ENCODE peak calls at places on chromosome 18, in nine cellular contexts. One of them, this sample, is unnamed.

GRCh38 chr18:24492445-24492844 is 32.0 kb downstream of the HRH4 start:
- DNase-seq in Calu3: no peak
- DNase-seq in CD4-positive, alpha-beta T cell: no peak
- DNase-seq in Jurkat, Clone E6-1: no peak
- DNase-seq in fibroblast of lung: no peak
- DNase-seq in islet precursor cell: no peak
- DNase-seq in GM10248: no peak
- DNase-seq in NCI-H1105: no peak
- DNase-seq in stomach: no peak
- DNase-seq in this sample: no peak

GRCh38 chr18:46628206-46628605 is 28.8 kb downstream of the LOXHD1 start:
- DNase-seq in Calu3: no peak
- DNase-seq in NCI-H1105: no peak
- DNase-seq in fibroblast of lung: no peak
- DNase-seq in CD4-positive, alpha-beta T cell: no peak
- DNase-seq in GM10248: no peak
- DNase-seq in islet precursor cell: no peak
- DNase-seq in stomach: no peak
- DNase-seq in Jurkat, Clone E6-1: no peak
- DNase-seq in this sample: no peak

GRCh38 chr18:76494541-76495403 is at the start of gene ZNF516:
- DNase-seq in Calu3: no peak
- DNase-seq in fibroblast of lung: peak; percentile 44
- DNase-seq in stomach: peak; percentile 45
- DNase-seq in NCI-H1105: peak; percentile 39
- DNase-seq in GM10248: no peak
- DNase-seq in Jurkat, Clone E6-1: no peak
- DNase-seq in CD4-positive, alpha-beta T cell: no peak
- DNase-seq in islet precursor cell: peak; percentile 82
- DNase-seq in this sample: no peak

GRCh38 chr18:60996822-60997221 is 336.4 kb upstream of the CDH20 start:
- DNase-seq in Calu3: no peak
- DNase-seq in CD4-positive, alpha-beta T cell: no peak
- DNase-seq in GM10248: no peak
- DNase-seq in fibroblast of lung: no peak
- DNase-seq in NCI-H1105: no peak
- DNase-seq in islet precursor cell: no peak
- DNase-seq in Jurkat, Clone E6-1: no peak
- DNase-seq in stomach: no peak
- DNase-seq in this sample: no peak

GRCh38 chr18:51726614-51727013 is 529.1 kb upstream of the MEX3C start:
- DNase-seq in islet precursor cell: no peak
- DNase-seq in CD4-positive, alpha-beta T cell: no peak
- DNase-seq in fibroblast of lung: no peak
- DNase-seq in GM10248: peak; percentile 21
- DNase-seq in Calu3: no peak
- DNase-seq in NCI-H1105: no peak
- DNase-seq in Jurkat, Clone E6-1: no peak
- DNase-seq in stomach: no peak
- DNase-seq in this sample: no peak

GRCh38 chr18:49238433-49239042 is 221.9 kb downstream of the DYM start:
- DNase-seq in fibroblast of lung: peak; percentile 21
- DNase-seq in CD4-positive, alpha-beta T cell: no peak
- DNase-seq in Calu3: peak; percentile 36
- DNase-seq in GM10248: no peak
- DNase-seq in Jurkat, Clone E6-1: peak; percentile 21
- DNase-seq in stomach: no peak
- DNase-seq in NCI-H1105: no peak
- DNase-seq in islet precursor cell: no peak
- DNase-seq in this sample: peak; percentile 47

GRCh38 chr18:36492604-36493329 is 195.3 kb downstream of the FHOD3 start:
- DNase-seq in NCI-H1105: no peak
- DNase-seq in Calu3: no peak
- DNase-seq in fibroblast of lung: peak; percentile 22
- DNase-seq in GM10248: no peak
- DNase-seq in stomach: no peak
- DNase-seq in CD4-positive, alpha-beta T cell: no peak
- DNase-seq in Jurkat, Clone E6-1: no peak
- DNase-seq in islet precursor cell: no peak
- DNase-seq in this sample: no peak

GRCh38 chr18:50563376-50563775 is 3.5 kb downstream of the MAPK4 start:
- DNase-seq in Jurkat, Clone E6-1: no peak
- DNase-seq in CD4-positive, alpha-beta T cell: no peak
- DNase-seq in Calu3: no peak
- DNase-seq in islet precursor cell: no peak
- DNase-seq in NCI-H1105: no peak
- DNase-seq in GM10248: no peak
- DNase-seq in stomach: no peak
- DNase-seq in fibroblast of lung: no peak
- DNase-seq in this sample: no peak

GRCh38 chr18:5294113-5294617 is 1.4 kb downstream of the ZBTB14 start:
- DNase-seq in CD4-positive, alpha-beta T cell: no peak
- DNase-seq in GM10248: peak; percentile 34
- DNase-seq in islet precursor cell: no peak
- DNase-seq in stomach: peak; percentile 61
- DNase-seq in Calu3: peak; percentile 33
- DNase-seq in NCI-H1105: no peak
- DNase-seq in fibroblast of lung: peak; percentile 5
- DNase-seq in Jurkat, Clone E6-1: no peak
- DNase-seq in this sample: peak; percentile 50

GRCh38 chr18:10368456-10369453 is 85.7 kb upstream of the APCDD1 start:
- DNase-seq in fibroblast of lung: no peak
- DNase-seq in stomach: no peak
- DNase-seq in NCI-H1105: no peak
- DNase-seq in CD4-positive, alpha-beta T cell: no peak
- DNase-seq in Jurkat, Clone E6-1: no peak
- DNase-seq in islet precursor cell: peak; percentile 43
- DNase-seq in GM10248: no peak
- DNase-seq in Calu3: no peak
- DNase-seq in this sample: no peak

GRCh38 chr18:22701326-22701725 is 231.8 kb upstream of the RBBP8 start:
- DNase-seq in CD4-positive, alpha-beta T cell: no peak
- DNase-seq in Calu3: no peak
- DNase-seq in NCI-H1105: no peak
- DNase-seq in stomach: no peak
- DNase-seq in GM10248: no peak
- DNase-seq in islet precursor cell: no peak
- DNase-seq in fibroblast of lung: no peak
- DNase-seq in Jurkat, Clone E6-1: no peak
- DNase-seq in this sample: no peak

GRCh38 chr18:73908323-73908722 is 239.3 kb downstream of the FBXO15 start:
- DNase-seq in GM10248: no peak
- DNase-seq in Jurkat, Clone E6-1: no peak
- DNase-seq in CD4-positive, alpha-beta T cell: no peak
- DNase-seq in stomach: no peak
- DNase-seq in fibroblast of lung: peak; percentile 41
- DNase-seq in islet precursor cell: peak; percentile 64
- DNase-seq in Calu3: peak; percentile 51
- DNase-seq in NCI-H1105: no peak
- DNase-seq in this sample: no peak

GRCh38 chr18:12777543-12777942 is 74.7 kb downstream of the PSMG2 start:
- DNase-seq in Calu3: no peak
- DNase-seq in Jurkat, Clone E6-1: no peak
- DNase-seq in CD4-positive, alpha-beta T cell: no peak
- DNase-seq in stomach: no peak
- DNase-seq in islet precursor cell: no peak
- DNase-seq in GM10248: no peak
- DNase-seq in fibroblast of lung: no peak
- DNase-seq in NCI-H1105: no peak
- DNase-seq in this sample: no peak

GRCh38 chr18:34039194-34039593 is 185.5 kb downstream of the NOL4 start:
- DNase-seq in GM10248: no peak
- DNase-seq in fibroblast of lung: peak; percentile 20
- DNase-seq in stomach: no peak
- DNase-seq in CD4-positive, alpha-beta T cell: no peak
- DNase-seq in Jurkat, Clone E6-1: peak; percentile 36
- DNase-seq in Calu3: no peak
- DNase-seq in islet precursor cell: no peak
- DNase-seq in NCI-H1105: peak; percentile 20
- DNase-seq in this sample: peak; percentile 11

GRCh38 chr18:54679318-54680149 is 88.5 kb downstream of the DYNAP start:
- DNase-seq in stomach: no peak
- DNase-seq in islet precursor cell: no peak
- DNase-seq in GM10248: peak; percentile 40
- DNase-seq in Calu3: peak; percentile 46
- DNase-seq in CD4-positive, alpha-beta T cell: no peak
- DNase-seq in Jurkat, Clone E6-1: peak; percentile 50
- DNase-seq in fibroblast of lung: peak; percentile 78
- DNase-seq in NCI-H1105: peak; percentile 38
- DNase-seq in this sample: peak; percentile 54

GRCh38 chr18:59983506-59983905 is 83.7 kb downstream of the PMAIP1 start:
- DNase-seq in CD4-positive, alpha-beta T cell: no peak
- DNase-seq in stomach: no peak
- DNase-seq in Jurkat, Clone E6-1: no peak
- DNase-seq in GM10248: no peak
- DNase-seq in Calu3: no peak
- DNase-seq in NCI-H1105: no peak
- DNase-seq in fibroblast of lung: no peak
- DNase-seq in islet precursor cell: no peak
- DNase-seq in this sample: no peak

GRCh38 chr18:76977108-76977621 is 154.8 kb downstream of the ZNF236 start:
- DNase-seq in Jurkat, Clone E6-1: no peak
- DNase-seq in fibroblast of lung: no peak
- DNase-seq in Calu3: no peak
- DNase-seq in CD4-positive, alpha-beta T cell: no peak
- DNase-seq in stomach: peak; percentile 74
- DNase-seq in NCI-H1105: peak; percentile 86
- DNase-seq in GM10248: no peak
- DNase-seq in islet precursor cell: peak; percentile 46
- DNase-seq in this sample: no peak

GRCh38 chr18:54777118-54777791 is 51.0 kb upstream of the RAB27B start:
- DNase-seq in GM10248: no peak
- DNase-seq in islet precursor cell: no peak
- DNase-seq in fibroblast of lung: no peak
- DNase-seq in Jurkat, Clone E6-1: no peak
- DNase-seq in stomach: no peak
- DNase-seq in NCI-H1105: no peak
- DNase-seq in CD4-positive, alpha-beta T cell: no peak
- DNase-seq in Calu3: no peak
- DNase-seq in this sample: no peak

GRCh38 chr18:48217306-48218250 is 191.6 kb downstream of the ZBTB7C start:
- DNase-seq in stomach: no peak
- DNase-seq in islet precursor cell: no peak
- DNase-seq in NCI-H1105: no peak
- DNase-seq in Jurkat, Clone E6-1: no peak
- DNase-seq in Calu3: no peak
- DNase-seq in fibroblast of lung: no peak
- DNase-seq in GM10248: no peak
- DNase-seq in CD4-positive, alpha-beta T cell: no peak
- DNase-seq in this sample: peak; percentile 24

GRCh38 chr18:58402247-58402646 is 226.6 kb downstream of the ALPK2 start:
- DNase-seq in GM10248: no peak
- DNase-seq in CD4-positive, alpha-beta T cell: no peak
- DNase-seq in NCI-H1105: peak; percentile 6
- DNase-seq in stomach: no peak
- DNase-seq in islet precursor cell: peak; percentile 79
- DNase-seq in Calu3: no peak
- DNase-seq in fibroblast of lung: peak; percentile 87
- DNase-seq in Jurkat, Clone E6-1: no peak
- DNase-seq in this sample: no peak

GRCh38 chr18:50806208-50806616 is 13.6 kb downstream of the MRO start:
- DNase-seq in fibroblast of lung: no peak
- DNase-seq in Jurkat, Clone E6-1: no peak
- DNase-seq in islet precursor cell: peak; percentile 81
- DNase-seq in CD4-positive, alpha-beta T cell: no peak
- DNase-seq in NCI-H1105: no peak
- DNase-seq in stomach: no peak
- DNase-seq in Calu3: no peak
- DNase-seq in GM10248: no peak
- DNase-seq in this sample: no peak

GRCh38 chr18:28136071-28136470 is 40.9 kb downstream of the CDH2 start:
- DNase-seq in CD4-positive, alpha-beta T cell: no peak
- DNase-seq in islet precursor cell: no peak
- DNase-seq in Calu3: no peak
- DNase-seq in GM10248: no peak
- DNase-seq in Jurkat, Clone E6-1: peak; percentile 60
- DNase-seq in stomach: no peak
- DNase-seq in fibroblast of lung: peak; percentile 70
- DNase-seq in NCI-H1105: no peak
- DNase-seq in this sample: no peak

This sample was measured in midbrain.